ENCODE peak calls at places on chromosomes 7 and 10, in four cellular contexts. One of them, this sample, is unnamed.
A peak's percentile ranks its signal among the peaks of the same experiment; 100 is the strongest.

GRCh38 chr10:79116801-79117723 is 48.3 kb downstream of the ZMIZ1 start:
- DNase-seq in naive thymus-derived CD4-positive, alpha-beta T cell: no peak
- DNase-seq in tibial nerve: no peak
- DNase-seq in CD4-positive, alpha-beta memory T cell: no peak
- DNase-seq in this sample: no peak

GRCh38 chr7:128236924-128237586 is 4.0 kb upstream of the LEP start:
- DNase-seq in naive thymus-derived CD4-positive, alpha-beta T cell: no peak
- DNase-seq in tibial nerve: no peak
- DNase-seq in CD4-positive, alpha-beta memory T cell: no peak
- DNase-seq in this sample: no peak

GRCh38 chr10:48480397-48481374 is 124.2 kb downstream of the ARHGAP22 start:
- DNase-seq in naive thymus-derived CD4-positive, alpha-beta T cell: no peak
- DNase-seq in tibial nerve: no peak
- DNase-seq in CD4-positive, alpha-beta memory T cell: no peak
- DNase-seq in this sample: no peak

GRCh38 chr7:93509303-93509702 is 65.2 kb downstream of the CALCR start:
- DNase-seq in naive thymus-derived CD4-positive, alpha-beta T cell: no peak
- DNase-seq in tibial nerve: no peak
- DNase-seq in CD4-positive, alpha-beta memory T cell: no peak
- DNase-seq in this sample: no peak

GRCh38 chr10:35797187-35797586 is 155.1 kb upstream of the FZD8 start:
- DNase-seq in naive thymus-derived CD4-positive, alpha-beta T cell: no peak
- DNase-seq in tibial nerve: no peak
- DNase-seq in CD4-positive, alpha-beta memory T cell: no peak
- DNase-seq in this sample: no peak

GRCh38 chr7:73715648-73716317 is 3.7 kb downstream of the STX1A start:
- DNase-seq in naive thymus-derived CD4-positive, alpha-beta T cell: no peak
- DNase-seq in tibial nerve: no peak
- DNase-seq in CD4-positive, alpha-beta memory T cell: no peak
- DNase-seq in this sample: no peak

GRCh38 chr7:139769066-139769465 is 8.7 kb downstream of the HIPK2 start:
- DNase-seq in naive thymus-derived CD4-positive, alpha-beta T cell: no peak
- DNase-seq in tibial nerve: no peak
- DNase-seq in CD4-positive, alpha-beta memory T cell: no peak
- DNase-seq in this sample: no peak

GRCh38 chr10:92816106-92816505 is 32.2 kb upstream of the EXOC6 start:
- DNase-seq in naive thymus-derived CD4-positive, alpha-beta T cell: no peak
- DNase-seq in tibial nerve: no peak
- DNase-seq in CD4-positive, alpha-beta memory T cell: no peak
- DNase-seq in this sample: no peak

GRCh38 chr10:80199828-80200227 is 5.5 kb downstream of the ANXA11 start:
- DNase-seq in naive thymus-derived CD4-positive, alpha-beta T cell: no peak
- DNase-seq in tibial nerve: peak; percentile 41
- DNase-seq in CD4-positive, alpha-beta memory T cell: no peak
- DNase-seq in this sample: no peak

GRCh38 chr10:91214906-91215305 is 5.6 kb upstream of the PCGF5 start:
- DNase-seq in naive thymus-derived CD4-positive, alpha-beta T cell: no peak
- DNase-seq in tibial nerve: no peak
- DNase-seq in CD4-positive, alpha-beta memory T cell: no peak
- DNase-seq in this sample: no peak

GRCh38 chr10:13470270-13470669 is 58.5 kb downstream of the BEND7 start:
- DNase-seq in naive thymus-derived CD4-positive, alpha-beta T cell: no peak
- DNase-seq in tibial nerve: no peak
- DNase-seq in CD4-positive, alpha-beta memory T cell: no peak
- DNase-seq in this sample: no peak

GRCh38 chr10:6061056-6061455 is 1.1 kb downstream of the IL2RA start:
- DNase-seq in naive thymus-derived CD4-positive, alpha-beta T cell: no peak
- DNase-seq in tibial nerve: no peak
- DNase-seq in CD4-positive, alpha-beta memory T cell: no peak
- DNase-seq in this sample: no peak

GRCh38 chr7:80463272-80463920 is 48.5 kb downstream of the GNAT3 start:
- DNase-seq in naive thymus-derived CD4-positive, alpha-beta T cell: no peak
- DNase-seq in tibial nerve: no peak
- DNase-seq in CD4-positive, alpha-beta memory T cell: no peak
- DNase-seq in this sample: no peak

GRCh38 chr7:80466638-80467037 is 45.2 kb downstream of the GNAT3 start:
- DNase-seq in naive thymus-derived CD4-positive, alpha-beta T cell: no peak
- DNase-seq in tibial nerve: no peak
- DNase-seq in CD4-positive, alpha-beta memory T cell: no peak
- DNase-seq in this sample: no peak

GRCh38 chr7:80458822-80459725 is 52.8 kb downstream of the GNAT3 start:
- DNase-seq in naive thymus-derived CD4-positive, alpha-beta T cell: no peak
- DNase-seq in tibial nerve: no peak
- DNase-seq in CD4-positive, alpha-beta memory T cell: no peak
- DNase-seq in this sample: no peak

GRCh38 chr7:80460857-80461256 is 51.0 kb downstream of the GNAT3 start:
- DNase-seq in naive thymus-derived CD4-positive, alpha-beta T cell: no peak
- DNase-seq in tibial nerve: no peak
- DNase-seq in CD4-positive, alpha-beta memory T cell: no peak
- DNase-seq in this sample: no peak
- H3K27ac ChIP-seq in naive thymus-derived CD4-positive, alpha-beta T cell: no peak overlapping the region
- H3K27ac ChIP-seq in tibial nerve: no peak overlapping the region
- H3K27ac ChIP-seq in CD4-positive, alpha-beta memory T cell: no peak overlapping the region
- H3K27ac ChIP-seq in this sample: no peak overlapping the region

GRCh38 chr7:11330717-11331116 is 357.0 kb downstream of the PHF14 start:
- DNase-seq in naive thymus-derived CD4-positive, alpha-beta T cell: no peak
- DNase-seq in tibial nerve: no peak
- DNase-seq in CD4-positive, alpha-beta memory T cell: no peak
- DNase-seq in this sample: no peak

GRCh38 chr7:11332865-11333228 is 359.2 kb downstream of the PHF14 start:
- DNase-seq in naive thymus-derived CD4-positive, alpha-beta T cell: no peak
- DNase-seq in tibial nerve: no peak
- DNase-seq in CD4-positive, alpha-beta memory T cell: no peak
- DNase-seq in this sample: no peak

GRCh38 chr7:11330208-11330607 is 356.5 kb downstream of the PHF14 start:
- DNase-seq in naive thymus-derived CD4-positive, alpha-beta T cell: no peak
- DNase-seq in tibial nerve: no peak
- DNase-seq in CD4-positive, alpha-beta memory T cell: no peak
- DNase-seq in this sample: no peak

GRCh38 chr7:11332186-11332864 is 358.7 kb downstream of the PHF14 start:
- DNase-seq in naive thymus-derived CD4-positive, alpha-beta T cell: no peak
- DNase-seq in tibial nerve: no peak
- DNase-seq in CD4-positive, alpha-beta memory T cell: no peak
- DNase-seq in this sample: no peak

GRCh38 chr7:11331128-11332102 is 357.7 kb downstream of the PHF14 start:
- DNase-seq in naive thymus-derived CD4-positive, alpha-beta T cell: no peak
- DNase-seq in tibial nerve: no peak
- DNase-seq in CD4-positive, alpha-beta memory T cell: no peak
- DNase-seq in this sample: no peak
- H3K4me3 ChIP-seq in naive thymus-derived CD4-positive, alpha-beta T cell: no peak overlapping the region
- H3K4me3 ChIP-seq in tibial nerve: no peak overlapping the region
- H3K4me3 ChIP-seq in CD4-positive, alpha-beta memory T cell: no peak overlapping the region
- H3K4me3 ChIP-seq in this sample: no peak overlapping the region

DNA sequence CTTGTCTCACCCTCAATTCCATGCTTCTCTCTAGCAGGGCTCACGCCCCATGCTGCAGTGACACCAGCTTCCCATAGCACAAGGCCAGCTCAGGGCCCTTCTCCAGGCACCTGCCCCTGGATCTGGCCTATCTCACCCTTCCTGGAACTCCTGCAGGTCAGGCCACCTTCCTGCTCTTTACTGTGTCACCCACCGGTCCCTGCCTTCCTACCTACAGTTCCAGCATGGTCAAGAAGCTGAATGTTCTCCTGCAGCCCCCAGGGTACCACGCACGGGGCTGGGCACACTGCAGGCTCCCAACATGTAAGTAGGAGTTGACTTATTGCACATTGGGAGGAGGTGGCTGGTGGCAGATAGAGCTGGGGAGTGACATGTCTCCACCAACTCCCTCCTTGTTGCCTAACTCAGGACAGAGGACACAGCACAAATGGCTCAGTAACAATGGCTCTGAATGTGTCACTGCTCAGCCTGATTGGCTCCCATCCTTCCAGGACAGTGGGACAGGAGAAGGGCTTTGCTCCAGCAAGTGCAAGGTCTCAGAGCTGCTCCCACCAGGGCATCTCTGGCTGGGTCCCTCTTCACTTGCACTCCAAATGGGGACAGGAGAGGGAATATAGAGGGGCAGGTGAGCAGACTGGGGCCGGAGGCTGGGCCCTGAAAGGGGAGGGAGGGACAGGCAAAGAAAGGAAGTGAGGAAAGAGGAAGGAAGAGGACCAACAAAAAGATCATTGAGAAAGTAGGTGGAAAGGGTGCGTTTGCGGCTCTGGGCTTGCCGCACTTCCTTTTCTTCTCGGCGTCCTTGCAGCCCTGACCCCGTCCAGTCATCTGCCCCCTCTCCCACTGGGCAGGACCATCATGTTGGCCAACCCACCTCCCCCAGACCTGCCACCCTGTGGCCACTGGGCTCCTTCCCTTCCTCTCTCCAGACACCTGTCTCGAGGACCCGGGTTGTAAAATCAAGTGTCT is 14.3 kb downstream of the ITPRIP start:
- DNase-seq in naive thymus-derived CD4-positive, alpha-beta T cell: no peak
- DNase-seq in tibial nerve: peak; percentile 10
- DNase-seq in CD4-positive, alpha-beta memory T cell: no peak
- DNase-seq in this sample: no peak
- H3K27ac ChIP-seq in naive thymus-derived CD4-positive, alpha-beta T cell: peak overlapping the region; percentile 59
- H3K27ac ChIP-seq in tibial nerve: peak overlapping the region; percentile 79
- H3K27ac ChIP-seq in CD4-positive, alpha-beta memory T cell: peak overlapping the region; percentile 31
- H3K27ac ChIP-seq in this sample: peak overlapping the region; percentile 93

DNA sequence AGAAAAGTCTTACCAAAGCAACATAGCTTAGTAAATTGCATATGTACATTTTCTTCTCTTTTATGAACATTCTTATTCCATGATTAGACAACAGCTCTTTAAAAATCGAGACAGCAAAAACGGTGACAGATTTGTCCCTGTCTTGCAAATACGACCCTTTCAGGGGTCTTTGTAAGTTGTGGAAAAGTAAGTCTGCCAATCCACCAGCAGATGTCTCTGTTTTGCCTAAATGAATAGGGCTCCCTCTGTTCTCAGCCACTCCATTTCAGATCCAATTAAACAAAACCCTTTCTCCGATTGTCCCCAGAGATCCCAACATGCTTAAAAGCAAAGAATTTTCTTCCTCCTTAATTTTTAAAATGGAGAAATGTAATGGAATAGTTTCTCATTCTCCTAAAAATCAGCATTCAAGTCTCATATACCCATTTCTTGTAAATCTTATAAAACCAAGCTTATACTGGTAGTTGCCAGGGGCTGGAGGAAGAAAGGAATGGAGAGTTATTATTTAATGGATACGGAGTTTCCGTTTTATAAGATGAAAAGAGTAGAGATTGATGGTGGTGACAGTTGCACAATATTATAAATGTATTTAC is 61.0 kb upstream of the NFE2L3 start:
- DNase-seq in naive thymus-derived CD4-positive, alpha-beta T cell: peak; percentile 19
- DNase-seq in tibial nerve: no peak
- DNase-seq in CD4-positive, alpha-beta memory T cell: peak; percentile 40
- DNase-seq in this sample: no peak
- H3K4me3 ChIP-seq in naive thymus-derived CD4-positive, alpha-beta T cell: no peak overlapping the region
- H3K4me3 ChIP-seq in tibial nerve: no peak overlapping the region
- H3K4me3 ChIP-seq in CD4-positive, alpha-beta memory T cell: no peak overlapping the region
- H3K4me3 ChIP-seq in this sample: no peak overlapping the region

GRCh38 chr10:130455111-130455695 is 319.0 kb downstream of the GLRX3 start:
- DNase-seq in naive thymus-derived CD4-positive, alpha-beta T cell: no peak
- DNase-seq in tibial nerve: no peak
- DNase-seq in CD4-positive, alpha-beta memory T cell: no peak
- DNase-seq in this sample: no peak
- H3K27ac ChIP-seq in naive thymus-derived CD4-positive, alpha-beta T cell: no peak overlapping the region
- H3K27ac ChIP-seq in tibial nerve: no peak overlapping the region
- H3K27ac ChIP-seq in CD4-positive, alpha-beta memory T cell: no peak overlapping the region
- H3K27ac ChIP-seq in this sample: no peak overlapping the region

GRCh38 chr10:10788761-10789160 is 228.9 kb upstream of the CELF2 start:
- DNase-seq in naive thymus-derived CD4-positive, alpha-beta T cell: no peak
- DNase-seq in tibial nerve: no peak
- DNase-seq in CD4-positive, alpha-beta memory T cell: no peak
- DNase-seq in this sample: no peak

GRCh38 chr10:10786334-10787090 is 231.2 kb upstream of the CELF2 start:
- DNase-seq in naive thymus-derived CD4-positive, alpha-beta T cell: no peak
- DNase-seq in tibial nerve: no peak
- DNase-seq in CD4-positive, alpha-beta memory T cell: no peak
- DNase-seq in this sample: no peak

GRCh38 chr10:10791869-10792268 is 225.8 kb upstream of the CELF2 start:
- DNase-seq in naive thymus-derived CD4-positive, alpha-beta T cell: no peak
- DNase-seq in tibial nerve: no peak
- DNase-seq in CD4-positive, alpha-beta memory T cell: no peak
- DNase-seq in this sample: no peak

GRCh38 chr10:10785627-10786333 is 231.9 kb upstream of the CELF2 start:
- DNase-seq in naive thymus-derived CD4-positive, alpha-beta T cell: no peak
- DNase-seq in tibial nerve: no peak
- DNase-seq in CD4-positive, alpha-beta memory T cell: no peak
- DNase-seq in this sample: no peak

DNA sequence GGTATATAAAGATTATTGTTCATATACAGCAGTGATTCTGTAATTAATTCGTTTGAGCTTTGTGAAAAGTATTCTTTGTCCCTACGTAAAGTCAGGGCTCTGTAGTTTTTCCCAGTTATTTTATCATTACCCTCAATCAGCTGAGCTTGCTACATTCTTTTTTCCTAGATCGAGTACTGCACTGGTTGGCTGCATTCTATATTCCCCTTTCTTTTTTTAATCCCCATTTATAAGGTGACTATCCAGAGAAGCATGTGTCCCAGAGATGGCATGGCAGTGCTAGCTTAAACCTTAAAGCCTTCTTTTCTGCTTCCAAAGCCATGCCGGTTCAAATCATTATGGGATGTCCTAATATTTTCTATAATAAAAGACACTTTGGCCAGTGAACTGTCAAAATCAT is 230.1 kb upstream of the CELF2 start:
- DNase-seq in naive thymus-derived CD4-positive, alpha-beta T cell: no peak
- DNase-seq in tibial nerve: no peak
- DNase-seq in CD4-positive, alpha-beta memory T cell: no peak
- DNase-seq in this sample: no peak
- H3K4me3 ChIP-seq in naive thymus-derived CD4-positive, alpha-beta T cell: no peak overlapping the region
- H3K4me3 ChIP-seq in tibial nerve: no peak overlapping the region
- H3K4me3 ChIP-seq in CD4-positive, alpha-beta memory T cell: no peak overlapping the region
- H3K4me3 ChIP-seq in this sample: no peak overlapping the region

DNA sequence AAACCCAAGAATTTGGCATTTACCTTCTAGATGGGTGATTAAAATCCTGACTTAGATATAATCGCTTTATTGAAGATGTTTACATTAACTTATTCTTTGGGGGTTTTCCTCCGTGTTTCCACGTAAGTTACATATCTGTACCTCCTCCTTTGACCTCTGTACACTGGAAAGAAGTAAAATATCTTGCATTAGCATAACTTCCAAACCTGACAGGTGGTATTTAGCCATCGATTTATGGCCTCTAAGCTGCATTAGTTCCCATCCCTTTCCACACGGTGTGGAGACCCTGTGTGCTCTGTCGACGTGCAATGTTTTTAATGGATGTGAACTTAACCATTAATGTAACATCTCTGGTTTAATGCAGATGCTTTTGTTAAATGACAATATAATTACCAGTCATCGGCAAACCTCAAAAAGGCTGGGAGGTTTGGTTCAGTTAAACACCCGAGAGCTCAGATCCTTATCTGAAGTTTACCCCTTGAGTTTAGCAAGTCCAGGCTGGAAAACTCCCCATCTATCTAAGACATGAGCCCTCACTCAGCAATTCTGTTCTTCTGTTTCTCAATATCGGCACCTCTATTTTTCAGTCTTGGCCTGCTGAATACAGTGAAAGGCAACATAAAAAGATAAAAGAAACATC is 295.2 kb downstream of the GATA3 start:
- DNase-seq in naive thymus-derived CD4-positive, alpha-beta T cell: no peak
- DNase-seq in tibial nerve: no peak
- DNase-seq in CD4-positive, alpha-beta memory T cell: no peak
- DNase-seq in this sample: no peak
- H3K27ac ChIP-seq in naive thymus-derived CD4-positive, alpha-beta T cell: no peak overlapping the region
- H3K27ac ChIP-seq in tibial nerve: no peak overlapping the region
- H3K27ac ChIP-seq in CD4-positive, alpha-beta memory T cell: no peak overlapping the region
- H3K27ac ChIP-seq in this sample: no peak overlapping the region